ENCODE peak calls at places on chromosomes 4 and X, in seven cellular contexts. Y is AG04450, S is bronchial epithelial cell, E is activated B cell treated with CpG ODN at 0.5 μM for 24 hours, Z is tibial artery, J is A549, I is K562. V is an unnamed sample.

GRCh38 chr4:2258091-2259035 is 3.5 kb downstream of the MXD4 start:
- DNase-seq in S (no peak), I (no peak), E (peak; percentile 14), J (no peak), Z (peak; percentile 69), Y (no peak), V (no peak)

GRCh38 chr4:128528793-128529553 is 241.4 kb upstream of the PGRMC2 start:
- DNase-seq in S (peak; percentile 97), Y (peak; percentile 91), J (peak; percentile 78), E (no peak), Z (no peak), I (no peak), V (no peak)

GRCh38 chr4:108135549-108136209 is 33.1 kb downstream of the LEF1 start:
- DNase-seq in S (peak; percentile 75), J (no peak), Z (no peak), Y (no peak), E (no peak), I (peak; percentile 48), V (peak; percentile 32)

GRCh38 chr4:1746265-1746691 is 25.0 kb downstream of the TACC3 start:
- DNase-seq in Y (no peak), Z (peak; percentile 75), E (peak; percentile 84), I (peak; percentile 86), J (peak; percentile 73), S (peak; percentile 42), V (peak; percentile 97)

GRCh38 chr4:188619456-188620149 is 480.4 kb downstream of the TRIML1 start:
- DNase-seq in I (no peak), Y (no peak), S (no peak), E (no peak), J (no peak), Z (no peak), V (no peak)

GRCh38 chr4:82745173-82745842 is 53.3 kb downstream of the SCD5 start:
- DNase-seq in E (no peak), J (no peak), Z (no peak), Y (no peak), I (no peak), S (peak; percentile 90), V (no peak)

GRCh38 chr4:77881460-77882295 is 19.0 kb downstream of the MRPL1 start:
- DNase-seq in I (no peak), Y (peak; percentile 3), J (no peak), Z (no peak), S (peak; percentile 81), E (no peak), V (no peak)

GRCh38 chr4:158190736-158191135 is 17.9 kb upstream of the GASK1B start:
- DNase-seq in I (no peak), S (no peak), J (no peak), E (no peak), Z (no peak), Y (no peak), V (no peak)

GRCh38 chr4:68346461-68346860 is 3.4 kb downstream of the YTHDC1 start:
- DNase-seq in I (no peak), J (peak; percentile 27), S (peak; percentile 92), Z (no peak), Y (no peak), E (no peak), V (no peak)

GRCh38 chr4:142544014-142544413 is 302.1 kb downstream of the INPP4B start:
- DNase-seq in Y (no peak), Z (no peak), I (no peak), S (no peak), J (no peak), E (no peak), V (no peak)

GRCh38 chr4:108360857-108361820 is 192.4 kb upstream of the LEF1 start:
- DNase-seq in E (no peak), Z (no peak), S (peak; percentile 10), I (peak; percentile 25), Y (peak; percentile 23), J (no peak), V (no peak)

GRCh38 chr4:110449947-110450346 is 26.0 kb upstream of the ENPEP start:
- DNase-seq in J (no peak), Z (no peak), S (no peak), Y (no peak), I (no peak), E (no peak), V (no peak)

GRCh38 chr4:67483868-67484602 is 61.3 kb downstream of the CENPC start:
- DNase-seq in J (no peak), E (no peak), S (peak; percentile 12), Y (no peak), Z (no peak), I (no peak), V (no peak)

GRCh38 chr4:147916351-147916750 is 184.5 kb downstream of the ARHGAP10 start:
- DNase-seq in S (no peak), I (no peak), E (no peak), Z (no peak), J (no peak), Y (no peak), V (no peak)

GRCh38 chr4:129384974-129385373 is 289.0 kb downstream of the C4orf33 start:
- DNase-seq in Z (no peak), E (no peak), S (peak; percentile 94), Y (no peak), I (no peak), J (no peak), V (no peak)

GRCh38 chr4:139085141-139085540 is 69.6 kb downstream of the NOCT start:
- DNase-seq in I (no peak), E (no peak), Z (no peak), Y (no peak), J (no peak), S (peak; percentile 47), V (no peak)

GRCh38 chr4:139082750-139083532 is 67.4 kb downstream of the NOCT start:
- DNase-seq in I (peak; percentile 93), J (peak; percentile 86), Y (peak; percentile 92), E (peak; percentile 77), Z (peak; percentile 99), S (peak; percentile 95), V (peak; percentile 80)

GRCh38 chr4:139078926-139079325 is 63.3 kb downstream of the NOCT start:
- DNase-seq in Y (no peak), J (no peak), Z (no peak), I (no peak), E (no peak), S (no peak), V (no peak)

GRCh38 chr4:139084425-139085093 is 69.0 kb downstream of the NOCT start:
- DNase-seq in S (no peak), Y (no peak), Z (no peak), J (peak; percentile 60), I (peak; percentile 78), E (no peak), V (no peak)

DNA sequence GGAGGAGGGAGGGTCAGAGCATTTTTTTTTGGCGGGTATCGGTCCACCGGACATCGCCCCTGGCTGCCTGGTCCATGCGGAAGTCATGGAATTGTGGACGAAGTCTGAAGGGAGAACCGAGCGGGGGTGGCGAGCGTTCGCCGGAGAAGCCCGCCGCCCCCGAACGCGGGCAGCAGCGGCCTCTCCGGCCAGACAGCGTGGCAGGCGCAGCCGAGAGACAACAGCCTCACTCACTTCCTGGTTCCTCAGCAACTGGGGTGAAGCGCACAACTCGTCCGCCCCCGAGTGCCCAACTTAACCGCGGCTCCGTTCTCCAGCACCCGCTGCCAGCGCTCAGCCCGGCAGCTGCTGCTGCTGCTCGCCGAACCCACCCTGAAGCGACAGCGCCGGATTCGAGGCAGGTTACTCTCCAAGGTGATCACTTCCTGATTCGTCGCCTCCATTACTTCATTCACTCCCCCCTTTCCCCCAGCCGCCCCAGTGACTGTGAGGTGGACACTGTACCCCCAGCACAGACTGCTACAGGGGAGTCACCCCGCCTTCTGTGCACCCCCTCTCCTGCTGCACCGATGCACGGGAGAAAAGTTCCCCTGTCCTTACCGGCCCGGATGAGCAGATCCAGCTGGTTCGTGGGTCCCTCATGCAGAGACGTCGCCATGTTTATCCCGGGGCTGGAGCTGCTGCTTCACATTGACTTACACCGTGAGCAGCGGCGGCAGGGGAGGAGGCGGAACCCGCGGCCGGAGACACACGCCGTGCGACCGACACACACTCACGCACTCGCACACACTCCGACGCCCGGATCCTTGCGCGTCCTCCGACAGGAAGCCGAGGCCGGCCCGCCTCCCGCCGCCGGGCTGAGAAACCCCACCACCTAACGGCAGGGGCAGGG is 68.2 kb downstream of the NOCT start:
- DNase-seq in I (peak; percentile 71), E (peak; percentile 79), J (peak; percentile 40), S (peak; percentile 69), Y (peak; percentile 72), Z (peak; percentile 93), V (peak; percentile 73)
- TF ChIP-seq CTCF in I (peak; percentile 46), E (no peak), J (no peak), S (peak; percentile 27), Y (peak; percentile 23), Z (peak; percentile 20), V (peak; percentile 45)

GRCh38 chrX:77597511-77597910 is 150.3 kb downstream of the FGF16 start:
- DNase-seq in Y (no peak), I (no peak), J (no peak), E (no peak), Z (no peak), S (no peak), V (no peak)

GRCh38 chrX:77595848-77596247 is 148.7 kb downstream of the FGF16 start:
- DNase-seq in S (no peak), Y (no peak), I (no peak), E (no peak), J (no peak), Z (no peak), V (no peak)

DNA sequence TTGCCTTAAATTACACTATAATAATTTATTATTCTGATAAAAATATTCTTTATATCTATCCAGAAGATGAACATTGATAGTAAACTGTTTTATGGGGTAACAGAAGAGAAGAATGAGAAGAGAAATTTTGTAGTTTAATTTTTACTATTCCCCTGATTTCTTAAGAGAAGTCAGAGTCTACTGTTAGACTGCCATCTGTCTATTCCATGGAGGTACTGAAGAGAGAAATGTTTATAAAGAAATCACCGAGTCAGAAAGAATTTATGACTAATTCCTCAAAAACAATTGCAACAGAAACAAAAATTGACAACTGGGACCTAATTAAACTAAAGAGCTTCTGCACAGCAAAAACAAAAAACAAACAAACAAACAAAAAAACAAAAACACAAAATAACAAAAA is 149.9 kb downstream of the FGF16 start:
- DNase-seq in E (no peak), I (no peak), Y (peak; percentile 0), S (peak; percentile 47), J (peak; percentile 15), Z (no peak), V (no peak)
- TF ChIP-seq CTCF in E (no peak), I (no peak), Y (peak; percentile 45), S (peak; percentile 20), J (peak; percentile 44), Z (peak; percentile 42), V (peak; percentile 51)

DNA sequence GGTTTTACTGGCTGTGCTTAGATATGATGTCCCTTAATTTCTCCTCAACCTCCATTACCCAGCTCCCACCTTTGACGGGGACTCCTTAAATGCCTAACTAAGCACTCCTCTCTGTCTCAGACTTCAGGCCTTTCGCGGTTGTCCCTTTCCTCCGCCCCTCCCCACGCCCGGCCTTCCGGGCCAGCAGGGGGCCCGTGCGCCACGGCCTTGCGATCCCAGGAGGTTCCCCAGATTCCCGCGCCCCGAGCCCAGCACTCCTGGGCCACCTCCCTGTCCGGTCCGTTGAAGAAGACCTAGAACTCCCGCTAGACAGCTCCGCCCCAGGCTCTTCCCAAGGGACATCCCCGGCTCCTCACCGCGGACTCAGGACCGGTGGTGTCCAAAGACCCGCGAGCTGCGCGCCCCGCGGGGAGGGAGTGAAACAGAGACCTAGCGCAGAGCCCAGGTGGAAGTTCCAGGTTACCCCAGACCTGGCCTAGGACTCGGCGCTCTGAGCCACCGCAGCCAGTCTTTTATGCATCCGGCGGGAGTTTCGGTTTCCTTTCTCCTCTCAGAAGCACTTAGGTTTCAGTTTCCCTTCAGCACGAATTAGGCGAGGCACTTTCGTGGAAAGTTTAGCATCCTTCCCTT is at the start of gene DDX60:
- DNase-seq in I (peak; percentile 9), S (peak; percentile 72), Y (peak; percentile 37), E (peak; percentile 68), Z (peak; percentile 83), J (peak; percentile 40), V (peak; percentile 44)
- TF ChIP-seq CTCF in I (no peak), S (peak; percentile 67), Y (peak; percentile 62), E (no peak), Z (peak; percentile 39), J (peak; percentile 22), V (peak; percentile 62)

GRCh38 chrX:3548743-3549441 is 164.6 kb downstream of the PRKX start:
- DNase-seq in Y (peak; percentile 62), J (peak; percentile 22), I (no peak), E (no peak), S (peak; percentile 41), Z (no peak), V (no peak)
- TF ChIP-seq CTCF in Y (peak; percentile 47), J (peak; percentile 42), I (no peak), E (no peak), S (peak; percentile 20), Z (peak; percentile 31), V (peak; percentile 70)